ENCODE peak calls at places on chromosomes 7 and 10, in five cellular contexts. One of them, this sample, is unnamed.

GRCh38 chr10:34339816-34340553 is 475.1 kb downstream of the PARD3 start:
- DNase-seq in epithelial cell of esophagus: no peak
- DNase-seq in GM10248: no peak
- DNase-seq in neural crest cell: no peak
- DNase-seq in AG09309: no peak
- DNase-seq in this sample: no peak

GRCh38 chr7:128099204-128099671 is 68.0 kb upstream of the LRRC4 start:
- DNase-seq in epithelial cell of esophagus: peak
- DNase-seq in GM10248: no peak
- DNase-seq in neural crest cell: no peak
- DNase-seq in AG09309: peak
- DNase-seq in this sample: no peak

GRCh38 chr7:147400221-147400689 is 1190.3 kb upstream of the C7orf33 start:
- DNase-seq in epithelial cell of esophagus: no peak
- DNase-seq in GM10248: no peak
- DNase-seq in neural crest cell: no peak
- DNase-seq in AG09309: peak
- DNase-seq in this sample: no peak

GRCh38 chr7:114973147-114973546 is 51.3 kb downstream of the MDFIC start:
- DNase-seq in epithelial cell of esophagus: no peak
- DNase-seq in GM10248: no peak
- DNase-seq in neural crest cell: no peak
- DNase-seq in AG09309: no peak
- DNase-seq in this sample: no peak

GRCh38 chr10:133278577-133279265 is 2.1 kb upstream of the ADAM8 start:
- DNase-seq in epithelial cell of esophagus: peak
- DNase-seq in GM10248: peak
- DNase-seq in neural crest cell: no peak
- DNase-seq in AG09309: no peak
- DNase-seq in this sample: no peak

GRCh38 chr10:84783386-84783785 is 455.0 kb downstream of the CCSER2 start:
- DNase-seq in epithelial cell of esophagus: peak
- DNase-seq in GM10248: peak
- DNase-seq in neural crest cell: peak
- DNase-seq in AG09309: no peak
- DNase-seq in this sample: peak

GRCh38 chr10:24446739-24447138 is 237.8 kb downstream of the KIAA1217 start:
- DNase-seq in epithelial cell of esophagus: no peak
- DNase-seq in GM10248: no peak
- DNase-seq in neural crest cell: no peak
- DNase-seq in AG09309: no peak
- DNase-seq in this sample: no peak

GRCh38 chr7:6402741-6403140 is 45.0 kb downstream of the DAGLB start:
- DNase-seq in epithelial cell of esophagus: no peak
- DNase-seq in GM10248: no peak
- DNase-seq in neural crest cell: no peak
- DNase-seq in AG09309: no peak
- DNase-seq in this sample: no peak

GRCh38 chr7:51827641-51828040 is 511.0 kb upstream of the COBL start:
- DNase-seq in epithelial cell of esophagus: no peak
- DNase-seq in GM10248: no peak
- DNase-seq in neural crest cell: no peak
- DNase-seq in AG09309: no peak
- DNase-seq in this sample: no peak

GRCh38 chr10:7561216-7561893 is 105.4 kb downstream of the ITIH5 start:
- DNase-seq in epithelial cell of esophagus: no peak
- DNase-seq in GM10248: no peak
- DNase-seq in neural crest cell: no peak
- DNase-seq in AG09309: no peak
- DNase-seq in this sample: no peak

GRCh38 chr10:128018236-128018635 is 108.0 kb downstream of the MKI67 start:
- DNase-seq in epithelial cell of esophagus: no peak
- DNase-seq in GM10248: no peak
- DNase-seq in neural crest cell: no peak
- DNase-seq in AG09309: no peak
- DNase-seq in this sample: no peak

GRCh38 chr10:14838582-14839304 is 637 bp downstream of the HSPA14 start:
- DNase-seq in epithelial cell of esophagus: peak
- DNase-seq in GM10248: peak
- DNase-seq in neural crest cell: peak
- DNase-seq in AG09309: no peak
- DNase-seq in this sample: no peak

GRCh38 chr7:2604608-2605174 is 27.1 kb upstream of the TTYH3 start:
- DNase-seq in epithelial cell of esophagus: no peak
- DNase-seq in GM10248: no peak
- DNase-seq in neural crest cell: no peak
- DNase-seq in AG09309: no peak
- DNase-seq in this sample: no peak

GRCh38 chr7:157599491-157599890 is 262.7 kb downstream of the DNAJB6 start:
- DNase-seq in epithelial cell of esophagus: no peak
- DNase-seq in GM10248: no peak
- DNase-seq in neural crest cell: no peak
- DNase-seq in AG09309: no peak
- DNase-seq in this sample: no peak

GRCh38 chr10:68155615-68156205 is 46.4 kb downstream of the MYPN start:
- DNase-seq in epithelial cell of esophagus: no peak
- DNase-seq in GM10248: no peak
- DNase-seq in neural crest cell: no peak
- DNase-seq in AG09309: no peak
- DNase-seq in this sample: no peak

GRCh38 chr10:81876253-81876731 is 1.3 kb downstream of the NRG3 start:
- DNase-seq in epithelial cell of esophagus: no peak
- DNase-seq in GM10248: peak
- DNase-seq in neural crest cell: peak
- DNase-seq in AG09309: no peak
- DNase-seq in this sample: no peak

GRCh38 chr7:51035696-51036095 is 253.0 kb upstream of the GRB10 start:
- DNase-seq in epithelial cell of esophagus: no peak
- DNase-seq in GM10248: no peak
- DNase-seq in neural crest cell: no peak
- DNase-seq in AG09309: no peak
- DNase-seq in this sample: no peak

GRCh38 chr7:12619461-12620069 is 49.0 kb downstream of the SCIN start:
- DNase-seq in epithelial cell of esophagus: no peak
- DNase-seq in GM10248: no peak
- DNase-seq in neural crest cell: no peak
- DNase-seq in AG09309: no peak
- DNase-seq in this sample: no peak

GRCh38 chr10:101258179-101258885 is 29.1 kb upstream of the LBX1 start:
- DNase-seq in epithelial cell of esophagus: peak
- DNase-seq in GM10248: no peak
- DNase-seq in neural crest cell: no peak
- DNase-seq in AG09309: no peak
- DNase-seq in this sample: no peak

GRCh38 chr7:23469150-23469960 is 936 bp downstream of the IGF2BP3 start:
- DNase-seq in epithelial cell of esophagus: peak
- DNase-seq in GM10248: peak
- DNase-seq in neural crest cell: peak
- DNase-seq in AG09309: no peak
- DNase-seq in this sample: no peak

GRCh38 chr10:72069751-72070501 is 18.4 kb downstream of the SPOCK2 start:
- DNase-seq in epithelial cell of esophagus: no peak
- DNase-seq in GM10248: no peak
- DNase-seq in neural crest cell: no peak
- DNase-seq in AG09309: no peak
- DNase-seq in this sample: no peak

GRCh38 chr7:90797596-90797995 is 201.5 kb downstream of the CDK14 start:
- DNase-seq in epithelial cell of esophagus: peak
- DNase-seq in GM10248: no peak
- DNase-seq in neural crest cell: no peak
- DNase-seq in AG09309: no peak
- DNase-seq in this sample: no peak

GRCh38 chr10:68880181-68880580 is 20.9 kb upstream of the DDX50 start:
- DNase-seq in epithelial cell of esophagus: no peak
- DNase-seq in GM10248: no peak
- DNase-seq in neural crest cell: no peak
- DNase-seq in AG09309: no peak
- DNase-seq in this sample: no peak

GRCh38 chr7:85479918-85480658 is 293.2 kb upstream of the SEMA3D start:
- DNase-seq in epithelial cell of esophagus: no peak
- DNase-seq in GM10248: no peak
- DNase-seq in neural crest cell: no peak
- DNase-seq in AG09309: peak
- DNase-seq in this sample: peak

GRCh38 chr10:131980757-131981428 is 830 bp downstream of the BNIP3 start:
- DNase-seq in epithelial cell of esophagus: no peak
- DNase-seq in GM10248: no peak
- DNase-seq in neural crest cell: no peak
- DNase-seq in AG09309: no peak
- DNase-seq in this sample: no peak

GRCh38 chr10:123972481-123973401 is 81.1 kb upstream of the CPXM2 start:
- DNase-seq in epithelial cell of esophagus: no peak
- DNase-seq in GM10248: no peak
- DNase-seq in neural crest cell: peak
- DNase-seq in AG09309: no peak
- DNase-seq in this sample: no peak

GRCh38 chr10:90746829-90747228 is 111.0 kb downstream of the HTR7 start:
- DNase-seq in epithelial cell of esophagus: peak
- DNase-seq in GM10248: no peak
- DNase-seq in neural crest cell: no peak
- DNase-seq in AG09309: no peak
- DNase-seq in this sample: no peak

GRCh38 chr10:22486431-22486830 is 141.1 kb downstream of the SPAG6 start:
- DNase-seq in epithelial cell of esophagus: no peak
- DNase-seq in GM10248: no peak
- DNase-seq in neural crest cell: no peak
- DNase-seq in AG09309: no peak
- DNase-seq in this sample: no peak

DNA sequence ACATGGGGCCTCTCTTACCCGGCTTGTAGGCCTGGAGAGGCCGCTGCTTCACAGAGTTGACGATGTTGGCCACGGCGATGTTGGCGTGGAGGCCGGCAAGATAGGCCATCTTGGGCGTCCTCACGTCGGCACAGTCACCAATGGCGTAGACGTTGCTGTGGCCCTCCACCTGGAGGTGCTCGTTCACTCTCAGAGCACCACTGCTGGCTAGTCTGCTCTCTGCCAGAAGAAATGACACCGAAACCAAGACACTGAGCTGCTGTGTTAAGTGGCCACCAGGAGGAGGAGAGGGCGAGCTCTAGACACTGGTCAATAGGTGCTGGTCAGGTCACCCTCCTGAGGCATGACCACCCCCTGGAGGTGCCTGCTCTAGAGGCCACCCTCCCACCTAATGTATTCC is 17.7 kb downstream of the AIFM2 start:
- DNase-seq in epithelial cell of esophagus: no peak
- DNase-seq in GM10248: no peak
- DNase-seq in neural crest cell: no peak
- DNase-seq in AG09309: no peak
- DNase-seq in this sample: no peak
- TF ChIP-seq CTCF in epithelial cell of esophagus: no peak
- TF ChIP-seq CTCF in GM10248: no peak
- TF ChIP-seq CTCF in neural crest cell: no peak
- TF ChIP-seq CTCF in AG09309: peak
- TF ChIP-seq CTCF in this sample: no peak

GRCh38 chr10:91880310-91880709 is 29.0 kb downstream of the FGFBP3 start:
- DNase-seq in epithelial cell of esophagus: peak
- DNase-seq in GM10248: no peak
- DNase-seq in neural crest cell: no peak
- DNase-seq in AG09309: no peak
- DNase-seq in this sample: no peak
- TF ChIP-seq CTCF in epithelial cell of esophagus: peak
- TF ChIP-seq CTCF in GM10248: no peak
- TF ChIP-seq CTCF in neural crest cell: peak
- TF ChIP-seq CTCF in AG09309: no peak
- TF ChIP-seq CTCF in this sample: no peak

GRCh38 chr10:96491303-96491702 is 22.4 kb downstream of the TLL2 start:
- DNase-seq in epithelial cell of esophagus: peak
- DNase-seq in GM10248: no peak
- DNase-seq in neural crest cell: no peak
- DNase-seq in AG09309: no peak
- DNase-seq in this sample: no peak
- TF ChIP-seq CTCF in epithelial cell of esophagus: peak
- TF ChIP-seq CTCF in GM10248: peak
- TF ChIP-seq CTCF in neural crest cell: peak
- TF ChIP-seq CTCF in AG09309: peak
- TF ChIP-seq CTCF in this sample: peak

DNA sequence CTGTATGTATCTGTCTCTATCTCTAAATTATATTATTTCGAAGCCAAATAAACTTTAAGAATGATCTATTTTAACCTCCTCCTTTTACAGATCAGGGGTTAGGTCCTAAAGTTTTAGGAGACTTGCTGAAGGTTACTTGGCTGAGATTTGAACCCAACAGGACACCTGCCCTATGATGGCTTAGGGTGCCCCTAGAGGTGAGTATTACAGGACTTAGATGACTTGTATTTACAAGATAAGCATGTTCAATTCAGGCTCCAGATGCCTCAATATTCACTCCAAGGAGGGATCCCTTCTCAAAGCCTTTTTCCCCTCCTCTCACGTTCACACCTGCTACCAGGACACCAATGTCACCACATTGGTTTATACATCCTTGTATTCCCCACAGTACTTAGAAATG is 872.4 kb upstream of the AUTS2 start:
- DNase-seq in epithelial cell of esophagus: no peak
- DNase-seq in GM10248: no peak
- DNase-seq in neural crest cell: no peak
- DNase-seq in AG09309: no peak
- DNase-seq in this sample: no peak
- TF ChIP-seq CTCF in epithelial cell of esophagus: no peak
- TF ChIP-seq CTCF in GM10248: no peak
- TF ChIP-seq CTCF in neural crest cell: no peak
- TF ChIP-seq CTCF in AG09309: no peak
- TF ChIP-seq CTCF in this sample: no peak

GRCh38 chr7:154566877-154567276 is 436.0 kb downstream of the PAXIP1 start:
- DNase-seq in epithelial cell of esophagus: no peak
- DNase-seq in GM10248: no peak
- DNase-seq in neural crest cell: no peak
- DNase-seq in AG09309: no peak
- DNase-seq in this sample: no peak
- TF ChIP-seq CTCF in epithelial cell of esophagus: no peak
- TF ChIP-seq CTCF in GM10248: no peak
- TF ChIP-seq CTCF in neural crest cell: peak
- TF ChIP-seq CTCF in AG09309: no peak
- TF ChIP-seq CTCF in this sample: no peak

DNA sequence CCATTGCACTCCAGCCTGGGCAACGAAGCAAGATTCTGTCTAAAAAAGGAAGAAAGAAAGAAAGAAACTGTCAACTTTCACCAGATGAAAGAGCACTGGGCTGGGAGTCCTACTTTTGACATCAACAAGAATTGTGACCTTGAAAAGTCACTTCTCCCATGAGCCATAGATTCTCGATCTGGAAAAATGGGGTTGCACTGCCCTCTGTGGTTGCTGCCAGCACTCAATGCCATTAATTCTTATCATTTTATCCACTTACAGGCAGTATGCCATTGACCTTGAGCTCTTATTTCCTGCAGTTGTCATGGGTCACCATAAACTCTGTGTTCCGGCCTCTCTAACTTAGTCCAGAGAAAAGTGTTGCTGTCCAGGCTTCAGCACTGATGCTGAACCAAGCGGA is 137.2 kb downstream of the NOC3L start:
- DNase-seq in epithelial cell of esophagus: peak
- DNase-seq in GM10248: no peak
- DNase-seq in neural crest cell: no peak
- DNase-seq in AG09309: no peak
- DNase-seq in this sample: no peak
- TF ChIP-seq CTCF in epithelial cell of esophagus: peak
- TF ChIP-seq CTCF in GM10248: no peak
- TF ChIP-seq CTCF in neural crest cell: no peak
- TF ChIP-seq CTCF in AG09309: peak
- TF ChIP-seq CTCF in this sample: no peak